ENCODE peak calls at places on chromosome 13, in seven cellular contexts. D is ovary, V is transverse colon, K is breast epithelium, W is neural crest cell, Y is mucosa of descending colon, N is D721Med. J is an unnamed sample.
A peak's percentile ranks its signal among the peaks of the same experiment; 100 is the strongest.

GRCh38 chr13:26759907-26760834 is at the start of gene GPR12:
- DNase-seq in D (no peak), V (no peak), K (no peak), W (peak; percentile 4), Y (no peak), N (no peak), J (no peak)

GRCh38 chr13:109836629-109837607 is 50.5 kb upstream of the IRS2 start:
- DNase-seq in D (no peak), V (peak; percentile 66), K (no peak), W (no peak), Y (peak; percentile 72), N (no peak), J (no peak)

GRCh38 chr13:99894105-99894504 is 77.5 kb downstream of the ZIC5 start:
- DNase-seq in D (no peak), V (no peak), K (no peak), W (no peak), Y (no peak), N (no peak), J (no peak)

GRCh38 chr13:84896128-84896527 is 903.1 kb downstream of the SLITRK6 start:
- DNase-seq in D (peak; percentile 15), V (peak; percentile 11), K (no peak), W (peak; percentile 67), Y (peak; percentile 17), N (no peak), J (no peak)

GRCh38 chr13:106700007-106700950 is 132.3 kb upstream of the ARGLU1 start:
- DNase-seq in D (no peak), V (no peak), K (no peak), W (no peak), Y (no peak), N (no peak), J (no peak)

GRCh38 chr13:113622791-113623490 is 35.1 kb downstream of the ATP4B start:
- DNase-seq in D (no peak), V (no peak), K (no peak), W (no peak), Y (no peak), N (no peak), J (no peak)

GRCh38 chr13:113345486-113345885 is 18.4 kb downstream of the GRTP1 start:
- DNase-seq in D (no peak), V (no peak), K (no peak), W (no peak), Y (no peak), N (no peak), J (no peak)

GRCh38 chr13:110411316-110412105 is 104.4 kb downstream of the COL4A2 start:
- DNase-seq in D (no peak), V (no peak), K (no peak), W (no peak), Y (no peak), N (no peak), J (no peak)

GRCh38 chr13:42424182-42424581 is 149.8 kb upstream of the TNFSF11 start:
- DNase-seq in D (no peak), V (no peak), K (no peak), W (no peak), Y (no peak), N (no peak), J (no peak)

GRCh38 chr13:33383724-33384577 is 98.4 kb upstream of the STARD13 start:
- DNase-seq in D (no peak), V (no peak), K (no peak), W (no peak), Y (no peak), N (no peak), J (no peak)

GRCh38 chr13:73879346-73880020 is 254.7 kb downstream of the KLF12 start:
- DNase-seq in D (no peak), V (no peak), K (no peak), W (no peak), Y (no peak), N (no peak), J (no peak)

GRCh38 chr13:49681837-49682236 is 9.4 kb downstream of the EBPL start:
- DNase-seq in D (no peak), V (no peak), K (no peak), W (no peak), Y (no peak), N (no peak), J (peak; percentile 8)

GRCh38 chr13:111905609-111905945 is 161.4 kb upstream of the SOX1 start:
- DNase-seq in D (no peak), V (no peak), K (no peak), W (no peak), Y (no peak), N (no peak), J (peak; percentile 72)

GRCh38 chr13:101098873-101099272 is 317.4 kb downstream of the NALCN start:
- DNase-seq in D (no peak), V (no peak), K (no peak), W (no peak), Y (no peak), N (no peak), J (no peak)

GRCh38 chr13:54424344-54424743 is 1395.7 kb downstream of the OLFM4 start:
- DNase-seq in D (no peak), V (no peak), K (no peak), W (no peak), Y (no peak), N (no peak), J (no peak)

GRCh38 chr13:34435338-34435737 is 506.7 kb upstream of the NBEA start:
- DNase-seq in D (no peak), V (no peak), K (no peak), W (no peak), Y (no peak), N (no peak), J (no peak)

GRCh38 chr13:30479154-30479553 is 13.4 kb upstream of the HMGB1 start:
- DNase-seq in D (no peak), V (no peak), K (no peak), W (no peak), Y (no peak), N (no peak), J (no peak)

GRCh38 chr13:113607477-113608245 is 23.1 kb downstream of the TFDP1 start:
- DNase-seq in D (no peak), V (no peak), K (no peak), W (no peak), Y (no peak), N (no peak), J (no peak)

GRCh38 chr13:32056316-32056715 is 24.7 kb downstream of the FRY start:
- DNase-seq in D (no peak), V (peak; percentile 35), K (no peak), W (no peak), Y (peak; percentile 60), N (no peak), J (no peak)

GRCh38 chr13:93689333-93689732 is 462.7 kb downstream of the GPC6 start:
- DNase-seq in D (no peak), V (no peak), K (no peak), W (no peak), Y (no peak), N (no peak), J (no peak)

GRCh38 chr13:110445183-110445582 is 116.3 kb downstream of the RAB20 start:
- DNase-seq in D (peak; percentile 10), V (no peak), K (no peak), W (no peak), Y (no peak), N (no peak), J (no peak)

GRCh38 chr13:48975101-48975925 is at the start of gene FNDC3A:
- DNase-seq in D (peak; percentile 84), V (peak; percentile 49), K (peak; percentile 44), W (peak; percentile 14), Y (peak; percentile 68), N (peak; percentile 42), J (peak; percentile 94)

GRCh38 chr13:31903072-31903815 is 128.3 kb upstream of the FRY start:
- DNase-seq in D (no peak), V (no peak), K (no peak), W (no peak), Y (no peak), N (no peak), J (no peak)

GRCh38 chr13:23808803-23809202 is 80.4 kb downstream of the MIPEP start:
- DNase-seq in D (no peak), V (no peak), K (no peak), W (no peak), Y (no peak), N (no peak), J (no peak)

GRCh38 chr13:45073809-45074208 is 46.5 kb upstream of the GTF2F2 start:
- DNase-seq in D (no peak), V (no peak), K (no peak), W (no peak), Y (no peak), N (no peak), J (no peak)

GRCh38 chr13:112531263-112531794 is 56.6 kb downstream of the TUBGCP3 start:
- DNase-seq in D (no peak), V (no peak), K (no peak), W (no peak), Y (no peak), N (no peak), J (no peak)

GRCh38 chr13:98252931-98253470 is 75.9 kb upstream of the RNF113B start:
- DNase-seq in D (no peak), V (no peak), K (no peak), W (no peak), Y (no peak), N (no peak), J (no peak)

GRCh38 chr13:85386424-85386823 is 412.8 kb downstream of the SLITRK6 start:
- DNase-seq in D (no peak), V (no peak), K (no peak), W (no peak), Y (no peak), N (no peak), J (no peak)

GRCh38 chr13:32060319-32060924 is 28.8 kb downstream of the FRY start:
- DNase-seq in D (no peak), V (no peak), K (no peak), W (no peak), Y (no peak), N (no peak), J (no peak)

GRCh38 chr13:20044086-20044485 is 85.6 kb downstream of the ZMYM2 start:
- DNase-seq in D (no peak), V (no peak), K (no peak), W (no peak), Y (no peak), N (no peak), J (no peak)
- TF ChIP-seq CTCF in D (no peak), V (no peak), K (no peak), W (no peak), Y (no peak), N (no peak), J (no peak)

GRCh38 chr13:47546265-47546962 is 454.7 kb downstream of the SUCLA2 start:
- DNase-seq in D (no peak), V (no peak), K (no peak), W (no peak), Y (no peak), N (no peak), J (no peak)
- TF ChIP-seq CTCF in D (no peak), V (no peak), K (no peak), W (no peak), Y (no peak), N (no peak), J (no peak)

DNA sequence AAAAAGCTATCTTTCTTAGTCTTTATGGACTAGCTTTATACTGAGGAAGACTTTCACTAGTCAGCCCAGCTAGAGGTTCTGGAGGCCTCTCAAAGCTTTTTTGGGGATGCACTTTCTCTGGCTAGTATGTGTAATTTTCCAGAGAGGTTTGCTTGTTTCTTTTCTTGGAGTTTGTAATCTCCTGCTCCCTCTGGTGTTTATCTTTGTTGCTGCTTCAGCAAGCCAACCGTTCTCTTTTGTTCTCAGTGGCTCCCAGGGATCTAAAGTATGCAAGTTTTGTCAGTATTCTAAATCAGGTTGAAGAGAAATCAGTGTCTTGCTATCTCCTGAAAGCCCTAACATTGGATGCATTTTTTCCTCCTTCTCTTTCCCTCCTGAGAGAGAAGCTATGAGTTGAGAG is 121.1 kb upstream of the MYO16 start:
- DNase-seq in D (no peak), V (no peak), K (no peak), W (no peak), Y (peak; percentile 5), N (no peak), J (no peak)
- TF ChIP-seq CTCF in D (no peak), V (peak; percentile 9), K (no peak), W (peak; percentile 65), Y (no peak), N (peak; percentile 15), J (peak; percentile 77)

GRCh38 chr13:19601749-19602725 is 31.4 kb upstream of the MPHOSPH8 start:
- DNase-seq in D (peak; percentile 41), V (peak; percentile 34), K (no peak), W (peak; percentile 42), Y (peak; percentile 30), N (peak; percentile 26), J (peak; percentile 84)
- TF ChIP-seq CTCF in D (no peak), V (no peak), K (no peak), W (peak; percentile 44), Y (no peak), N (no peak), J (peak; percentile 33)